ENCODE peak calls at places on chromosomes 11 and 22, in ten cellular contexts. V, M, C, G, X, I, S, K, Q and L are unnamed samples.

GRCh38 chr22:41369089-41369745 is 12.5 kb upstream of the TEF start:
- DNase-seq in V (no peak), M (no peak), C (no peak), G (no peak), X (no peak), I (no peak), S (no peak), K (no peak), Q (no peak), L (no peak)

GRCh38 chr11:68970921-68971636 is 9.7 kb downstream of the MRGPRD start:
- DNase-seq in V (no peak), M (no peak), C (peak; percentile 8), G (no peak), X (no peak), I (no peak), S (no peak), K (no peak), Q (peak; percentile 52), L (no peak)

GRCh38 chr11:114354076-114354475 is 46.2 kb downstream of the C11orf71 start:
- DNase-seq in V (peak; percentile 98), M (peak; percentile 81), C (no peak), G (no peak), X (peak; percentile 97), I (peak; percentile 59), S (no peak), K (peak; percentile 62), Q (peak; percentile 54), L (peak; percentile 72)

GRCh38 chr11:125224391-125225015 is 60.0 kb downstream of the PKNOX2 start:
- DNase-seq in V (peak; percentile 65), M (no peak), C (no peak), G (no peak), X (peak; percentile 14), I (no peak), S (no peak), K (no peak), Q (no peak), L (peak; percentile 75)

GRCh38 chr22:24444251-24444650 is 16.9 kb downstream of the ADORA2A start:
- DNase-seq in V (no peak), M (no peak), C (no peak), G (no peak), X (no peak), I (no peak), S (no peak), K (no peak), Q (no peak), L (no peak)

GRCh38 chr11:110971110-110971509 is 258.9 kb upstream of the ARHGAP20 start:
- DNase-seq in V (peak; percentile 88), M (peak; percentile 65), C (no peak), G (no peak), X (peak; percentile 97), I (no peak), S (no peak), K (no peak), Q (no peak), L (peak; percentile 66)

GRCh38 chr22:50177537-50178470 is 7.3 kb downstream of the PANX2 start:
- DNase-seq in V (no peak), M (no peak), C (peak; percentile 44), G (no peak), X (no peak), I (no peak), S (no peak), K (no peak), Q (no peak), L (no peak)

GRCh38 chr11:72439455-72439854 is 5.1 kb upstream of the CLPB start:
- DNase-seq in V (peak; percentile 72), M (peak; percentile 68), C (no peak), G (no peak), X (peak; percentile 66), I (no peak), S (no peak), K (no peak), Q (no peak), L (peak; percentile 79)

GRCh38 chr11:17516551-17517150 is 27.6 kb downstream of the USH1C start:
- DNase-seq in V (no peak), M (no peak), C (no peak), G (no peak), X (no peak), I (no peak), S (no peak), K (no peak), Q (no peak), L (no peak)

GRCh38 chr22:27620367-27621154 is 181.0 kb downstream of the MN1 start:
- DNase-seq in V (no peak), M (no peak), C (no peak), G (no peak), X (no peak), I (peak; percentile 11), S (no peak), K (no peak), Q (peak; percentile 77), L (no peak)

GRCh38 chr22:31269892-31270574 is 22.3 kb downstream of the PIK3IP1 start:
- DNase-seq in V (peak; percentile 44), M (no peak), C (no peak), G (no peak), X (no peak), I (no peak), S (no peak), K (no peak), Q (no peak), L (no peak)

GRCh38 chr11:73137262-73137941 is 4.7 kb downstream of the FCHSD2 start:
- DNase-seq in V (no peak), M (no peak), C (no peak), G (no peak), X (no peak), I (no peak), S (no peak), K (no peak), Q (no peak), L (no peak)

GRCh38 chr11:2885017-2885675 is 429 bp downstream of the CDKN1C start:
- DNase-seq in V (peak; percentile 64), M (peak; percentile 47), C (no peak), G (no peak), X (peak; percentile 47), I (peak; percentile 64), S (no peak), K (no peak), Q (peak; percentile 73), L (peak; percentile 25)

GRCh38 chr22:18068991-18069390 is 8.8 kb upstream of the PEX26 start:
- DNase-seq in V (no peak), M (no peak), C (no peak), G (no peak), X (no peak), I (no peak), S (no peak), K (no peak), Q (no peak), L (no peak)

GRCh38 chr22:18070041-18070440 is 7.7 kb upstream of the PEX26 start:
- DNase-seq in V (no peak), M (no peak), C (no peak), G (no peak), X (no peak), I (no peak), S (no peak), K (no peak), Q (no peak), L (no peak)

GRCh38 chr22:18068381-18068988 is 9.3 kb upstream of the PEX26 start:
- DNase-seq in V (no peak), M (no peak), C (no peak), G (no peak), X (peak; percentile 65), I (no peak), S (no peak), K (no peak), Q (no peak), L (peak; percentile 30)

GRCh38 chr22:18071968-18072310 is 5.9 kb upstream of the PEX26 start:
- DNase-seq in V (no peak), M (no peak), C (no peak), G (no peak), X (no peak), I (no peak), S (no peak), K (no peak), Q (no peak), L (no peak)

GRCh38 chr22:18070556-18071306 is 7.1 kb upstream of the PEX26 start:
- DNase-seq in V (no peak), M (no peak), C (no peak), G (no peak), X (no peak), I (no peak), S (no peak), K (no peak), Q (no peak), L (no peak)
- H3K4me3 ChIP-seq in V (no peak overlapping the region), M (no peak overlapping the region), C (no peak overlapping the region), G (no peak overlapping the region), X (no peak overlapping the region), I (no peak overlapping the region), S (no peak overlapping the region), K (no peak overlapping the region), Q (no peak overlapping the region), L (no peak overlapping the region)

GRCh38 chr11:88016392-88017020 is 158.7 kb downstream of the RAB38 start:
- DNase-seq in V (peak; percentile 94), M (peak; percentile 69), C (peak; percentile 61), G (peak; percentile 61), X (peak; percentile 77), I (peak; percentile 84), S (peak; percentile 84), K (peak; percentile 72), Q (peak; percentile 54), L (peak; percentile 90)
- H3K4me3 ChIP-seq in V (no peak overlapping the region), M (no peak overlapping the region), C (no peak overlapping the region), G (no peak overlapping the region), X (no peak overlapping the region), I (no peak overlapping the region), S (no peak overlapping the region), K (no peak overlapping the region), Q (no peak overlapping the region), L (no peak overlapping the region)

GRCh38 chr22:43956383-43956782 is 1.1 kb downstream of the SAMM50 start:
- DNase-seq in V (no peak), M (no peak), C (no peak), G (no peak), X (no peak), I (no peak), S (no peak), K (no peak), Q (no peak), L (no peak)
- H3K4me3 ChIP-seq in V (peak overlapping the region; percentile 95), M (peak overlapping the region; percentile 89), C (peak overlapping the region; percentile 84), G (peak overlapping the region; percentile 76), X (peak overlapping the region; percentile 48), I (peak overlapping the region; percentile 93), S (no peak overlapping the region), K (peak overlapping the region; percentile 96), Q (peak overlapping the region; percentile 77), L (peak overlapping the region; percentile 66)

GRCh38 chr11:76857776-76858461 is 2.8 kb upstream of the ACER3 start:
- DNase-seq in V (no peak), M (no peak), C (no peak), G (no peak), X (no peak), I (no peak), S (no peak), K (no peak), Q (no peak), L (no peak)

GRCh38 chr11:76861490-76861953 is 804 bp downstream of the ACER3 start:
- DNase-seq in V (no peak), M (no peak), C (no peak), G (peak; percentile 3), X (no peak), I (no peak), S (no peak), K (no peak), Q (no peak), L (no peak)

GRCh38 chr11:76856571-76856970 is 4.1 kb upstream of the ACER3 start:
- DNase-seq in V (no peak), M (no peak), C (no peak), G (no peak), X (no peak), I (no peak), S (no peak), K (no peak), Q (no peak), L (no peak)

GRCh38 chr11:76860539-76861475 is at the start of gene ACER3:
- DNase-seq in V (peak; percentile 88), M (peak; percentile 84), C (peak; percentile 84), G (peak; percentile 67), X (peak; percentile 82), I (peak; percentile 90), S (peak; percentile 84), K (peak; percentile 27), Q (peak; percentile 81), L (peak; percentile 93)

GRCh38 chr11:76859708-76860233 is 947 bp upstream of the ACER3 start:
- DNase-seq in V (no peak), M (no peak), C (no peak), G (no peak), X (no peak), I (no peak), S (no peak), K (no peak), Q (no peak), L (no peak)
- H3K4me3 ChIP-seq in V (no peak overlapping the region), M (no peak overlapping the region), C (no peak overlapping the region), G (peak overlapping the region; percentile 43), X (no peak overlapping the region), I (no peak overlapping the region), S (no peak overlapping the region), K (no peak overlapping the region), Q (no peak overlapping the region), L (no peak overlapping the region)